ENCODE peak calls at places on chromosomes 3 and 15, in five cellular contexts. T is neuronal stem cell, W is tibial artery, P is neural progenitor cell, F is thoracic aorta. B is an unnamed sample. For H3K4me1, the result is how much of the 10 kb centered on the place peaks cover.

GRCh38 chr3:125051715-125052581 is 3.8 kb downstream of the HEG1 start:
- DNase-seq in T (no peak), W (peak), P (peak), F (peak), B (peak)

GRCh38 chr3:4356225-4356540 is 53.0 kb downstream of the SETMAR start:
- DNase-seq in T (no peak), W (no peak), P (no peak), F (no peak), B (no peak)

GRCh38 chr15:85314653-85315052 is 65.8 kb upstream of the AKAP13 start:
- DNase-seq in T (no peak), W (no peak), P (no peak), F (no peak), B (no peak)

GRCh38 chr3:172181936-172182708 is 142.7 kb downstream of the FNDC3B start:
- DNase-seq in T (no peak), W (no peak), P (no peak), F (no peak), B (no peak)

GRCh38 chr3:184523825-184524615 is 37.6 kb upstream of the EPHB3 start:
- DNase-seq in T (no peak), W (no peak), P (peak), F (no peak), B (no peak)

GRCh38 chr15:71716990-71717389 is 93.4 kb upstream of the NR2E3 start:
- DNase-seq in T (no peak), W (no peak), P (no peak), F (no peak), B (no peak)

GRCh38 chr3:21017115-21017852 is 733.7 kb downstream of the ZNF385D start:
- DNase-seq in T (no peak), W (no peak), P (peak), F (no peak), B (no peak)

GRCh38 chr3:160343132-160343531 is 55.9 kb downstream of the IFT80 start:
- DNase-seq in T (no peak), W (no peak), P (peak), F (no peak), B (no peak)

GRCh38 chr3:110419096-110419495 is 652.5 kb upstream of the NECTIN3 start:
- DNase-seq in T (no peak), W (no peak), P (no peak), F (no peak), B (no peak)

GRCh38 chr15:63250312-63250965 is 27.0 kb upstream of the APH1B start:
- DNase-seq in T (no peak), W (no peak), P (no peak), F (no peak), B (no peak)

GRCh38 chr15:61063875-61064320 is 165.2 kb downstream of the RORA start:
- DNase-seq in T (no peak), W (no peak), P (no peak), F (no peak), B (no peak)

GRCh38 chr3:47874913-47875312 is 72.0 kb downstream of the DHX30 start:
- DNase-seq in T (no peak), W (no peak), P (peak), F (no peak), B (no peak)

GRCh38 chr3:177382944-177383343 is 185.7 kb upstream of the TBL1XR1 start:
- DNase-seq in T (no peak), W (no peak), P (no peak), F (no peak), B (no peak)

GRCh38 chr15:64101018-64101417 is 5.2 kb downstream of the SNX1 start:
- DNase-seq in T (no peak), W (no peak), P (no peak), F (no peak), B (no peak)

GRCh38 chr3:105867690-105868449 is 942 bp downstream of the CBLB start:
- DNase-seq in T (no peak), W (no peak), P (no peak), F (no peak), B (no peak)

GRCh38 chr15:41024141-41024540 is 70.9 kb downstream of the CHAC1 start:
- DNase-seq in T (no peak), W (no peak), P (no peak), F (no peak), B (peak)

GRCh38 chr3:111594205-111594604 is 941 bp downstream of the ZBED2 start:
- DNase-seq in T (no peak), W (no peak), P (no peak), F (no peak), B (no peak)

GRCh38 chr15:91864669-91865068 is 11.2 kb downstream of the SLCO3A1 start:
- DNase-seq in T (no peak), W (no peak), P (no peak), F (no peak), B (no peak)

GRCh38 chr15:98650871-98651481 is 2.6 kb downstream of the IGF1R start:
- DNase-seq in T (no peak), W (no peak), P (peak), F (no peak), B (no peak)

GRCh38 chr15:52656412-52656811 is 22.8 kb downstream of the ATOSA start:
- DNase-seq in T (no peak), W (no peak), P (no peak), F (no peak), B (no peak)

GRCh38 chr3:135084976-135085375 is 289.9 kb downstream of the EPHB1 start:
- DNase-seq in T (no peak), W (no peak), P (no peak), F (no peak), B (no peak)

GRCh38 chr3:120561251-120562045 is 34.7 kb upstream of the NDUFB4 start:
- DNase-seq in T (peak), W (peak), P (peak), F (no peak), B (peak)

GRCh38 chr3:14123308-14124222 is 1.1 kb downstream of the CHCHD4 start:
- DNase-seq in T (no peak), W (no peak), P (peak), F (no peak), B (no peak)

GRCh38 chr15:96600350-96600749 is 269.9 kb downstream of the NR2F2 start:
- DNase-seq in T (no peak), W (no peak), P (no peak), F (no peak), B (no peak)

GRCh38 chr3:157347577-157348303 is 88.9 kb upstream of the PTX3 start:
- DNase-seq in T (no peak), W (no peak), P (peak), F (no peak), B (no peak)

GRCh38 chr3:123767020-123767394 is 117.1 kb downstream of the MYLK start:
- DNase-seq in T (no peak), W (no peak), P (peak), F (no peak), B (no peak)
- H3K27ac ChIP-seq in T (peak), W (peak), P (peak), F (peak), B (peak)

GRCh38 chr3:123083446-123084124 is 16.8 kb downstream of the PDIA5 start:
- DNase-seq in T (no peak), W (no peak), P (peak), F (no peak), B (no peak)

GRCh38 chr3:123085293-123085949 is 18.6 kb downstream of the PDIA5 start:
- DNase-seq in T (no peak), W (no peak), P (peak), F (no peak), B (no peak)

GRCh38 chr3:123084192-123084591 is 17.4 kb downstream of the PDIA5 start:
- DNase-seq in T (no peak), W (no peak), P (no peak), F (no peak), B (no peak)

GRCh38 chr3:123086110-123086642 is 19.4 kb downstream of the PDIA5 start:
- DNase-seq in T (no peak), W (no peak), P (no peak), F (no peak), B (no peak)

DNA sequence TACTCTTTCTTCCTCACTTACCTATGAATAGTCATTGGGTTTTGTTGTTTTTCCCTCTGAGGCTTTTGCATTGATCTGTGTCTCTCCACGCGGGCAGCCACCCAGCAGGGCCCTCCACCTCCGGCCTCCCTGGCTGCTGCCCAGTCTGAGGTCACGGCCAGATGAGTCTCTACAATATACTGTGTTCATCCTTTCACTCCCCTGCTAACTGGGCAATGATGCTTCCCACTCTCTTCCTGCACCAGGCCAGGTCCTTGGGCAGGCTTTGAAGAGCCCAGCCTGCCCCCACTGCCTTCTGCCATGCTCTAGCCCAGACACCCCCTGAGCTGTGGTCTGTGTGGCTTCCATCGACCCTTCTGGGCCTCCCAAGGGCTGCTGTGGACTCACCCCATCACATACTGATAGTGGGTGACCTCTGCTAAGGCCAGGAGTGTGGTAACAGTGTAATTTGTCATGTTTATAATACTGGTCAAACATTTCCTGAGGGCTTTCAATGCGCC is 18.0 kb downstream of the PDIA5 start:
- DNase-seq in T (no peak), W (no peak), P (no peak), F (no peak), B (no peak)
- H3K4me1 ChIP-seq in T (under half), W (under half), P (half or more), F (under half), B (half or more)

GRCh38 chr3:182979103-182979697 is 1.1 kb downstream of the DCUN1D1 start:
- DNase-seq in T (no peak), W (no peak), P (peak), F (no peak), B (no peak)

GRCh38 chr3:182981038-182981380 is 671 bp upstream of the DCUN1D1 start:
- DNase-seq in T (no peak), W (no peak), P (peak), F (no peak), B (no peak)

GRCh38 chr3:182979719-182980191 is 583 bp downstream of the DCUN1D1 start:
- DNase-seq in T (peak), W (no peak), P (peak), F (no peak), B (no peak)

GRCh38 chr3:182980204-182981037 is at the start of gene DCUN1D1:
- DNase-seq in T (peak), W (peak), P (peak), F (peak), B (peak)

GRCh38 chr3:182978387-182978786 is 2.0 kb downstream of the DCUN1D1 start:
- DNase-seq in T (no peak), W (no peak), P (peak), F (no peak), B (no peak)
- H3K27ac ChIP-seq in T (no peak), W (no peak), P (no peak), F (no peak), B (no peak)

GRCh38 chr3:173588547-173588946 is 191.0 kb downstream of the NLGN1 start:
- DNase-seq in T (no peak), W (no peak), P (no peak), F (no peak), B (no peak)

GRCh38 chr3:173584834-173585831 is 187.6 kb downstream of the NLGN1 start:
- DNase-seq in T (peak), W (peak), P (peak), F (no peak), B (peak)

GRCh38 chr3:173584093-173584833 is 186.7 kb downstream of the NLGN1 start:
- DNase-seq in T (peak), W (no peak), P (peak), F (no peak), B (no peak)

GRCh38 chr3:173587055-173587454 is 189.5 kb downstream of the NLGN1 start:
- DNase-seq in T (no peak), W (no peak), P (no peak), F (no peak), B (no peak)

GRCh38 chr3:173586176-173586575 is 188.6 kb downstream of the NLGN1 start:
- DNase-seq in T (no peak), W (no peak), P (no peak), F (no peak), B (no peak)
- H3K4me1 ChIP-seq in T (under half), W (under half), P (under half), F (under half), B (under half)

GRCh38 chr3:190225186-190225692 is 97.0 kb downstream of the CLDN1 start:
- DNase-seq in T (peak), W (no peak), P (peak), F (no peak), B (no peak)

GRCh38 chr3:190224466-190225185 is 97.6 kb downstream of the CLDN1 start:
- DNase-seq in T (no peak), W (no peak), P (no peak), F (no peak), B (no peak)

GRCh38 chr3:190227064-190227463 is 95.2 kb downstream of the CLDN1 start:
- DNase-seq in T (no peak), W (no peak), P (no peak), F (no peak), B (no peak)

DNA sequence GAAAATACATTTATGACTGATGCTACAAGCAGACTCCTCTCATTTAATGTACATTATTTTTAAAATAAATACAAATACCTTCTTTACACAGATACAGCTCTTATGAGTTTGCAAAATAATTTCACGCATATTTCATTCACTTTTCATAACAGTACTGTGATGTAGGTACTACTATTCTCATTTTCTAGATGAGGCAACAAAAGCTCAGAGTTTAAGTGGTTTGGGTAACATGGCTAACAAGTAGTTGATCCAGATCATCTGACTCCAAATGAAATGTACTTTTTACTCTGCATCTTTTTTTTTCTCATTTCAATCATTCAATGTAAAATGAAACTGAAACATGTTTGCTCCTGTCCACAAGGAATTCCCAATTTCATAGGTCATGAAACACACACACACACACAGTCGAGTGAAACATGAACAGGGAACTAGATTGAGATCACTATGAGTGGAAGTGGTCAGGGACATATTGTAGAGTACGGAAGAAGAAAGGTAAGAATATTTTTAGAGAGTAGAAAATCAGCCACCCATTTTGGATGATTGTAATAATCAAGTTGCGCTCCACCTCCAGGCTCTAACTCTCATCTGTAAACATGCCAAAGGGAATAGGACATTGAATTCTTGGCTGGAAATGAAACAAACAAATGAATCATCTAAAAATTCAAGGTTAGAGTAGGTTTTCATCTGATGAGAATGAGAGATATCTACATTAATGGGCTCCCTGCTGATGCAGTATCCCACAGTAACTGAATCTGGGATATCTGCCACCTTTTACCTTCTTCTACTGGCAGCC is 92.4 kb downstream of the CLDN1 start:
- DNase-seq in T (no peak), W (no peak), P (no peak), F (no peak), B (no peak)
- H3K27ac ChIP-seq in T (no peak), W (no peak), P (no peak), F (no peak), B (no peak)

B was measured in ascending aorta.